ENCODE peak calls at places on chromosomes 13 and 19, in four cellular contexts. One of them, this sample, is unnamed.

GRCh38 chr13:78121459-78122348 is 203.1 kb upstream of the EDNRB start:
- DNase-seq in heart right ventricle: peak
- DNase-seq in AG04450: no peak
- DNase-seq in omental fat pad: no peak
- DNase-seq in this sample: peak

GRCh38 chr19:48413879-48414623 is 20.6 kb downstream of the GRIN2D start:
- DNase-seq in heart right ventricle: no peak
- DNase-seq in AG04450: no peak
- DNase-seq in omental fat pad: no peak
- DNase-seq in this sample: no peak

GRCh38 chr13:107266657-107267056 is 698.7 kb upstream of the ARGLU1 start:
- DNase-seq in heart right ventricle: no peak
- DNase-seq in AG04450: no peak
- DNase-seq in omental fat pad: no peak
- DNase-seq in this sample: no peak

GRCh38 chr13:78827471-78827870 is 168.5 kb upstream of the OBI1 start:
- DNase-seq in heart right ventricle: no peak
- DNase-seq in AG04450: no peak
- DNase-seq in omental fat pad: no peak
- DNase-seq in this sample: no peak

GRCh38 chr13:79679334-79679733 is 198.4 kb downstream of the NDFIP2 start:
- DNase-seq in heart right ventricle: peak
- DNase-seq in AG04450: peak
- DNase-seq in omental fat pad: peak
- DNase-seq in this sample: peak

GRCh38 chr19:1680976-1681375 is 28.6 kb upstream of the TCF3 start:
- DNase-seq in heart right ventricle: no peak
- DNase-seq in AG04450: no peak
- DNase-seq in omental fat pad: no peak
- DNase-seq in this sample: no peak

GRCh38 chr13:59865398-59865797 is 298.3 kb downstream of the DIAPH3 start:
- DNase-seq in heart right ventricle: no peak
- DNase-seq in AG04450: no peak
- DNase-seq in omental fat pad: no peak
- DNase-seq in this sample: no peak

GRCh38 chr19:3006075-3006767 is 22.9 kb downstream of the TLE2 start:
- DNase-seq in heart right ventricle: no peak
- DNase-seq in AG04450: no peak
- DNase-seq in omental fat pad: no peak
- DNase-seq in this sample: no peak

GRCh38 chr19:17090501-17091074 is 15.0 kb downstream of the MYO9B start:
- DNase-seq in heart right ventricle: no peak
- DNase-seq in AG04450: no peak
- DNase-seq in omental fat pad: no peak
- DNase-seq in this sample: no peak

GRCh38 chr13:73835138-73835721 is 299.0 kb downstream of the KLF12 start:
- DNase-seq in heart right ventricle: no peak
- DNase-seq in AG04450: no peak
- DNase-seq in omental fat pad: no peak
- DNase-seq in this sample: peak

GRCh38 chr13:114226088-114226487 is 8.6 kb upstream of the CDC16 start:
- DNase-seq in heart right ventricle: no peak
- DNase-seq in AG04450: no peak
- DNase-seq in omental fat pad: no peak
- DNase-seq in this sample: no peak

GRCh38 chr19:35533822-35534521 is 716 bp downstream of the GAPDHS start:
- DNase-seq in heart right ventricle: no peak
- DNase-seq in AG04450: no peak
- DNase-seq in omental fat pad: no peak
- DNase-seq in this sample: no peak

GRCh38 chr19:52600639-52601024 is 30.5 kb downstream of the ZNF701 start:
- DNase-seq in heart right ventricle: no peak
- DNase-seq in AG04450: no peak
- DNase-seq in omental fat pad: no peak
- DNase-seq in this sample: no peak

GRCh38 chr13:24313449-24313848 is 4.1 kb downstream of the C1QTNF9 start:
- DNase-seq in heart right ventricle: no peak
- DNase-seq in AG04450: no peak
- DNase-seq in omental fat pad: no peak
- DNase-seq in this sample: no peak

GRCh38 chr19:46616631-46617322 is 8.1 kb downstream of the PTGIR start:
- DNase-seq in heart right ventricle: no peak
- DNase-seq in AG04450: no peak
- DNase-seq in omental fat pad: no peak
- DNase-seq in this sample: peak

GRCh38 chr19:49056101-49056901 is 1.2 kb downstream of the CGB7 start:
- DNase-seq in heart right ventricle: peak
- DNase-seq in AG04450: no peak
- DNase-seq in omental fat pad: no peak
- DNase-seq in this sample: peak

GRCh38 chr13:67299072-67299635 is 69.0 kb upstream of the PCDH9 start:
- DNase-seq in heart right ventricle: no peak
- DNase-seq in AG04450: peak
- DNase-seq in omental fat pad: no peak
- DNase-seq in this sample: no peak

GRCh38 chr19:34269489-34269888 is 15.1 kb downstream of the GARRE1 start:
- DNase-seq in heart right ventricle: no peak
- DNase-seq in AG04450: no peak
- DNase-seq in omental fat pad: no peak
- DNase-seq in this sample: no peak

GRCh38 chr13:42066542-42066941 is 18.1 kb downstream of the DGKH start:
- DNase-seq in heart right ventricle: no peak
- DNase-seq in AG04450: peak
- DNase-seq in omental fat pad: no peak
- DNase-seq in this sample: no peak

GRCh38 chr19:35116085-35116801 is 620 bp downstream of the FXYD3 start:
- DNase-seq in heart right ventricle: no peak
- DNase-seq in AG04450: no peak
- DNase-seq in omental fat pad: no peak
- DNase-seq in this sample: no peak

GRCh38 chr13:111275995-111276618 is 44.3 kb upstream of the TEX29 start:
- DNase-seq in heart right ventricle: no peak
- DNase-seq in AG04450: no peak
- DNase-seq in omental fat pad: no peak
- DNase-seq in this sample: no peak

GRCh38 chr13:94390881-94391280 is 88.6 kb downstream of the DCT start:
- DNase-seq in heart right ventricle: no peak
- DNase-seq in AG04450: no peak
- DNase-seq in omental fat pad: no peak
- DNase-seq in this sample: no peak

GRCh38 chr19:1408300-1409203 is 1.2 kb downstream of the DAZAP1 start:
- DNase-seq in heart right ventricle: peak
- DNase-seq in AG04450: no peak
- DNase-seq in omental fat pad: no peak
- DNase-seq in this sample: peak

GRCh38 chr13:54945978-54946377 is 1917.4 kb downstream of the OLFM4 start:
- DNase-seq in heart right ventricle: no peak
- DNase-seq in AG04450: no peak
- DNase-seq in omental fat pad: no peak
- DNase-seq in this sample: no peak

GRCh38 chr13:65460136-65460535 is 1770.0 kb downstream of the PCDH9 start:
- DNase-seq in heart right ventricle: no peak
- DNase-seq in AG04450: peak
- DNase-seq in omental fat pad: no peak
- DNase-seq in this sample: no peak

GRCh38 chr13:58247080-58247479 is 615.5 kb downstream of the PCDH17 start:
- DNase-seq in heart right ventricle: no peak
- DNase-seq in AG04450: no peak
- DNase-seq in omental fat pad: no peak
- DNase-seq in this sample: no peak

GRCh38 chr19:41708481-41708880 is at the start of gene CEACAM5:
- DNase-seq in heart right ventricle: no peak
- DNase-seq in AG04450: no peak
- DNase-seq in omental fat pad: no peak
- DNase-seq in this sample: no peak

DNA sequence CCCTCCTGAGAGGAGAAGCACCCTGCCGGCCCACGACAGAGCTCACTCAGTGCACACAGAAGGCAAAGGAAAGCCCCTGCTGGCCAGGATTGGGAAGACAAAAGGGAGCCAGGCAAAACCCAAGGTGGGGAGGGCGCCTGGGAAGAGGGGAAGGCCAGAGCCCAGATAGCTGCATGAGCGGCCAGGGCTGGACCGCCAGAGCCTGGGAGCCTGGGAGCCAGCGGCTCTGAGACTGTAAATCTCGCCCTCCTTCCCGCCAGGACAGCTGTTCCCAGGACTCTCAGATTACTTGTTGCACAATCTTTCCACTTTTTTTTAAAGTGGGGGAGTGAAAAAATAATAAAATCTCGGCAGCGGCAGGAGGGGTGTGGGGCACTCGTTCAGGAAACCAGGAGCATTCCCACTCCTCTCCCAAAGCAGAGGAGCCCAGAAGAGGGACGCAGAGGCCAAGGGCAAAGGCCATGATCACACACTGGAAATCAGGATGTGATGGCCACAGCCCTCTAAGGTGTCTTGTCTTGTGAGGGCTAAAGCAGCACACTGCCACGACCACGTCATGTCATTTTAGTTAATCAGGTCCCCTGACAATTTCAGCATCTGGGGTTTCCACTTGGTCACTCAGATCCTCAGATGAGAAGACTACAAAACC is 19.6 kb upstream of the EPHX3 start:
- DNase-seq in heart right ventricle: peak
- DNase-seq in AG04450: peak
- DNase-seq in omental fat pad: peak
- DNase-seq in this sample: peak
- TF ChIP-seq CTCF in heart right ventricle: peak
- TF ChIP-seq CTCF in AG04450: peak
- TF ChIP-seq CTCF in omental fat pad: no peak
- TF ChIP-seq CTCF in this sample: peak

DNA sequence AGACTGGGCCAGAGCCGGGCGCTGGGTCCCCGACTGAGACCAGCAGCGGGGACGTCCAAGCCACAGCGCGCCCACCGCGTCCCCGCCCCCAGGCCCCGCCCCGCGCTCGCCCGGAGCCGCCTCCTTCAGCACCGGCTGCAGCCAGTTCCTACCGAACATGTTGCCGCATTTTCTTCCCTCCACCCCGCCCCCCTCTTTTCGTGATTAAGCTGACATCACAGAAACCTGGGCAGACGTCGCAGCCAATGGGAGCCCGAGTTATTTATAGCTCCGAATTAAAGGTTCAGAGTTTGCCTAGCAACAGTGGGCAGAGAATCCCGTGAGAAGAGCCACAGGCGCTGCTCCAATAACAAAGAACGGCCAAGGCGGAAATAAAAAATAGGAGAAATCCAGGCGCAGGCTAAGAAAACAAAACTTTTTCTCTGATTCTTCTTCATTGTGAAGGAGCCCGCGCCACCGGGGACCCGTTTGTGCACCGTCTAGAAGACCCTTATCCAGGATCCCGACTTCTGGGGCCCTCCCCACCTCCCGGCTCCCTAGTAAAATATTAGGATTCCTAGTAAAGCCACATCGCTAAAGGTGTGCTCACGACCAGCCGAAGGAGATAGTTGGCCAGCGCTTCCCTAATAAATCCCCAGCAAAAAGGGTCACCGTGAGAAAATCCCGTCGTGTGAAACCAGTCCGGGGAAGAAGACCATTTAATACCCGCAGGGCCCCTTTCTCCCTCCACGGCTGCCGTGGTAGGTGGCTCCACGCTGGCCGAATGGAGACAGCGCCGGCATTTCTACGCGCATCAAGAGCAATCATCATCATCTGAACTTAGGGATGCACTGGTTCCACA is 61.7 kb downstream of the SERP2 start:
- DNase-seq in heart right ventricle: peak
- DNase-seq in AG04450: peak
- DNase-seq in omental fat pad: peak
- DNase-seq in this sample: peak
- TF ChIP-seq CTCF in heart right ventricle: no peak
- TF ChIP-seq CTCF in AG04450: no peak
- TF ChIP-seq CTCF in omental fat pad: no peak
- TF ChIP-seq CTCF in this sample: no peak

DNA sequence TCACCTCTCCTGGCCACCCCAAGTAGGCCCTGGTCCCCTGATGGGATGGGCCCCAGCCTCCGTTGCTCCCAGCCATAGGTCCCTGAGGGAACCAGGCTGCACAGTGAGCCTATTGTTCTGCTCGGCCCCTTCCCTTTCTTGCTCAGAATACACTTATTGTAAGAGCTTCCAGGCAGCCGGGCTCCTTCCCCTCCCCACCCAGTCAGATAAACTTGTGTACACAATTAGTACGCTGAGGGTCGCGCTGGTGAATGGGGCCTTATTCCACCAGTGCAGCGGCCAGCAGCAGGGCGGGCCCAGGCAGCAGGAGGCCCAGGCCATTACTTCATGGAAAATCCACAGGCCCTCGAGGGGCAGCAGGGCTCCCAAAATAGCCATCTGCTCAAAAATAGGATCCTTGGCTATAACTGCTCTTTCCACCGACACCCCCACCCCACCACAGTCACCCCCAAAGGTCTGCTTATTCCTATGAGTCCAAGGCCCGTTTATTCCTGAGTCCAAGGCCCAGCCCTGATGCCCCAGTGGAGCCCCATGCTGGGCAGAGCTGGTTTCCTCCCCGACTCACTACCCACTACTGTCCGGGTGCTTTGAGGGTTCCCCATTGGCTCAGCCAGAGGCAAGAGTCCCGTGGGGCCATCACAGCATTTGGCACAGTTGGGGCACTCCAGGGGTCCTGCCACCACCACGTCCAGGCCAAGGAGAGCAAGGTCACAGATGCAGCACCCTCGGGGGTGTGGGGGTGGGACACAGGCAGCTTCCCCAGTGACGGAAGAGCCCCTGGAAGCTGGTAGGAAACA is 22.1 kb downstream of the CAPN12 start:
- DNase-seq in heart right ventricle: peak
- DNase-seq in AG04450: no peak
- DNase-seq in omental fat pad: no peak
- DNase-seq in this sample: no peak
- TF ChIP-seq CTCF in heart right ventricle: no peak
- TF ChIP-seq CTCF in AG04450: no peak
- TF ChIP-seq CTCF in omental fat pad: no peak
- TF ChIP-seq CTCF in this sample: no peak

DNA sequence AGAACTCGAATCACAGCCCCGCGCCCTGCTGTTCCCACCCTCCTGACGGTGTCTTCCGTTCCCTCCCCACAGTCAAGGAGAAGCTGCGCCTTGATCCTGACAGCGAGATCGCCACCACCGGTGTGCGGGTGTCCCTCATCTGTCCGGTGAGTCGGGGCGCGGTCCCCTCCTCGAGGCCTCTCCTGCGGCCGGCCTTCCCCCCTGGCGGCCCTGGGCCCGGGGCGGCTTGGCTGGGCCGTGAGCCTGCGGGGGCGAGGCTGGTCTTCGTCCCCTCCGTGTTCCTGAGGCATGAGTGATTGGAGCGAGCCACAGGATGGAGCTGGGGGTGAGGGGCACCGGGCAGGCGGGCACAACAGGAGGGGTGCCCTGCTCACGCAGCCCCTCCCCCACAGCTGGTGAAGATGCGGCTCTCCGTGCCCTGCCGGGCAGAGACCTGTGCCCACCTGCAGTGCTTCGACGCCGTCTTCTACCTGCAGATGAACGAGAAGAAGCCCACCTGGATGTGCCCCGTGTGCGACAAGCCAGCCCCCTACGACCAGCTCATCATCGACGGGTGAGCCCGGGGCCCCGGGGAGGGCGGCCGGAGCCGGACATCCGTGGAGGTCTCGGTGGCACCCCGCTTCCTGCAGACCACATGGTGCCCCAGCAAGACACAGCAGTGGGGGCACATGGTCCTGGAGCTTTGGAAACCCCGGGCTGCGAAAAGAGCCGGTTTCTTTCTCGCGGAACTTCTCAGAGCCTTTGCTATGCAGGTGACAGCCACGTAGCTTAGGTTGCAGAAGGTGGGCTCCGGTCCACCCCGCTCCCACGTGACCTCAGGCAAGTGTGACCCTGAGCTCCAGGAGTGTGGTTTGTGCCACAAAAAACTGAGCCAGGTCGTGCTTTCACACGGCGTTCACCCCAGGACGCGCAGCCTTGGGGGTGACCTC is 25.8 kb downstream of the PIAS4 start:
- DNase-seq in heart right ventricle: no peak
- DNase-seq in AG04450: no peak
- DNase-seq in omental fat pad: no peak
- DNase-seq in this sample: no peak
- TF ChIP-seq CTCF in heart right ventricle: no peak
- TF ChIP-seq CTCF in AG04450: no peak
- TF ChIP-seq CTCF in omental fat pad: no peak
- TF ChIP-seq CTCF in this sample: no peak